ENCODE peak calls at places on chromosome 14, in ten cellular contexts. One of them, this sample, is unnamed.

GRCh38 chr14:85437143-85437542 is 92.8 kb upstream of the FLRT2 start:
- DNase-seq in fibroblast of lung: peak
- DNase-seq in substantia nigra: no peak
- DNase-seq in left ventricle myocardium inferior: no peak
- DNase-seq in heart right ventricle: no peak
- DNase-seq in IMR-90: peak
- DNase-seq in psoas muscle: no peak
- DNase-seq in effector memory CD4-positive, alpha-beta T cell: no peak
- DNase-seq in HCT116: no peak
- DNase-seq in right atrium auricular region: no peak
- DNase-seq in this sample: no peak

GRCh38 chr14:56474419-56475022 is 105.1 kb upstream of the TMEM260 start:
- DNase-seq in fibroblast of lung: peak
- DNase-seq in substantia nigra: no peak
- DNase-seq in left ventricle myocardium inferior: no peak
- DNase-seq in heart right ventricle: no peak
- DNase-seq in IMR-90: peak
- DNase-seq in psoas muscle: no peak
- DNase-seq in effector memory CD4-positive, alpha-beta T cell: no peak
- DNase-seq in HCT116: peak
- DNase-seq in right atrium auricular region: no peak
- DNase-seq in this sample: no peak

GRCh38 chr14:57382283-57382682 is 8.1 kb upstream of the NAA30 start:
- DNase-seq in fibroblast of lung: peak
- DNase-seq in substantia nigra: no peak
- DNase-seq in left ventricle myocardium inferior: no peak
- DNase-seq in heart right ventricle: no peak
- DNase-seq in IMR-90: peak
- DNase-seq in psoas muscle: no peak
- DNase-seq in effector memory CD4-positive, alpha-beta T cell: no peak
- DNase-seq in HCT116: no peak
- DNase-seq in right atrium auricular region: no peak
- DNase-seq in this sample: no peak

GRCh38 chr14:75522224-75522764 is at the start of gene BATF:
- DNase-seq in fibroblast of lung: no peak
- DNase-seq in substantia nigra: peak
- DNase-seq in left ventricle myocardium inferior: no peak
- DNase-seq in heart right ventricle: no peak
- DNase-seq in IMR-90: no peak
- DNase-seq in psoas muscle: no peak
- DNase-seq in effector memory CD4-positive, alpha-beta T cell: peak
- DNase-seq in HCT116: no peak
- DNase-seq in right atrium auricular region: no peak
- DNase-seq in this sample: peak

GRCh38 chr14:79016828-79017505 is 846.8 kb downstream of the NRXN3 start:
- DNase-seq in fibroblast of lung: peak
- DNase-seq in substantia nigra: no peak
- DNase-seq in left ventricle myocardium inferior: no peak
- DNase-seq in heart right ventricle: no peak
- DNase-seq in IMR-90: peak
- DNase-seq in psoas muscle: no peak
- DNase-seq in effector memory CD4-positive, alpha-beta T cell: no peak
- DNase-seq in HCT116: no peak
- DNase-seq in right atrium auricular region: no peak
- DNase-seq in this sample: no peak

GRCh38 chr14:65976771-65977170 is 509.4 kb upstream of the CCDC196 start:
- DNase-seq in fibroblast of lung: peak
- DNase-seq in substantia nigra: no peak
- DNase-seq in left ventricle myocardium inferior: no peak
- DNase-seq in heart right ventricle: no peak
- DNase-seq in IMR-90: no peak
- DNase-seq in psoas muscle: no peak
- DNase-seq in effector memory CD4-positive, alpha-beta T cell: no peak
- DNase-seq in HCT116: no peak
- DNase-seq in right atrium auricular region: no peak
- DNase-seq in this sample: no peak

GRCh38 chr14:32512813-32513212 is 183.7 kb downstream of the AKAP6 start:
- DNase-seq in fibroblast of lung: no peak
- DNase-seq in substantia nigra: no peak
- DNase-seq in left ventricle myocardium inferior: no peak
- DNase-seq in heart right ventricle: no peak
- DNase-seq in IMR-90: no peak
- DNase-seq in psoas muscle: no peak
- DNase-seq in effector memory CD4-positive, alpha-beta T cell: no peak
- DNase-seq in HCT116: no peak
- DNase-seq in right atrium auricular region: no peak
- DNase-seq in this sample: no peak

GRCh38 chr14:57617510-57617909 is 123.9 kb upstream of the CCDC198 start:
- DNase-seq in fibroblast of lung: no peak
- DNase-seq in substantia nigra: no peak
- DNase-seq in left ventricle myocardium inferior: no peak
- DNase-seq in heart right ventricle: no peak
- DNase-seq in IMR-90: no peak
- DNase-seq in psoas muscle: no peak
- DNase-seq in effector memory CD4-positive, alpha-beta T cell: no peak
- DNase-seq in HCT116: no peak
- DNase-seq in right atrium auricular region: no peak
- DNase-seq in this sample: no peak

GRCh38 chr14:68253878-68254528 is 434.4 kb downstream of the RAD51B start:
- DNase-seq in fibroblast of lung: no peak
- DNase-seq in substantia nigra: no peak
- DNase-seq in left ventricle myocardium inferior: no peak
- DNase-seq in heart right ventricle: no peak
- DNase-seq in IMR-90: no peak
- DNase-seq in psoas muscle: no peak
- DNase-seq in effector memory CD4-positive, alpha-beta T cell: no peak
- DNase-seq in HCT116: no peak
- DNase-seq in right atrium auricular region: no peak
- DNase-seq in this sample: no peak

GRCh38 chr14:103480595-103480994 is 42.0 kb downstream of the CKB start:
- DNase-seq in fibroblast of lung: no peak
- DNase-seq in substantia nigra: no peak
- DNase-seq in left ventricle myocardium inferior: no peak
- DNase-seq in heart right ventricle: no peak
- DNase-seq in IMR-90: no peak
- DNase-seq in psoas muscle: no peak
- DNase-seq in effector memory CD4-positive, alpha-beta T cell: no peak
- DNase-seq in HCT116: no peak
- DNase-seq in right atrium auricular region: no peak
- DNase-seq in this sample: no peak

GRCh38 chr14:76742961-76743360 is 18.3 kb upstream of the VASH1 start:
- DNase-seq in fibroblast of lung: peak
- DNase-seq in substantia nigra: no peak
- DNase-seq in left ventricle myocardium inferior: no peak
- DNase-seq in heart right ventricle: no peak
- DNase-seq in IMR-90: no peak
- DNase-seq in psoas muscle: no peak
- DNase-seq in effector memory CD4-positive, alpha-beta T cell: no peak
- DNase-seq in HCT116: no peak
- DNase-seq in right atrium auricular region: no peak
- DNase-seq in this sample: no peak

GRCh38 chr14:105602799-105603763 is 76.7 kb downstream of the TMEM121 start:
- DNase-seq in fibroblast of lung: no peak
- DNase-seq in substantia nigra: no peak
- DNase-seq in left ventricle myocardium inferior: no peak
- DNase-seq in heart right ventricle: no peak
- DNase-seq in IMR-90: no peak
- DNase-seq in psoas muscle: peak
- DNase-seq in effector memory CD4-positive, alpha-beta T cell: no peak
- DNase-seq in HCT116: no peak
- DNase-seq in right atrium auricular region: peak
- DNase-seq in this sample: peak

GRCh38 chr14:32932921-32933622 is 5.6 kb upstream of the NPAS3 start:
- DNase-seq in fibroblast of lung: no peak
- DNase-seq in substantia nigra: peak
- DNase-seq in left ventricle myocardium inferior: peak
- DNase-seq in heart right ventricle: no peak
- DNase-seq in IMR-90: no peak
- DNase-seq in psoas muscle: peak
- DNase-seq in effector memory CD4-positive, alpha-beta T cell: no peak
- DNase-seq in HCT116: no peak
- DNase-seq in right atrium auricular region: no peak
- DNase-seq in this sample: peak

GRCh38 chr14:20662968-20663731 is 21.2 kb upstream of the RNASE4 start:
- DNase-seq in fibroblast of lung: peak
- DNase-seq in substantia nigra: peak
- DNase-seq in left ventricle myocardium inferior: no peak
- DNase-seq in heart right ventricle: peak
- DNase-seq in IMR-90: peak
- DNase-seq in psoas muscle: peak
- DNase-seq in effector memory CD4-positive, alpha-beta T cell: peak
- DNase-seq in HCT116: peak
- DNase-seq in right atrium auricular region: peak
- DNase-seq in this sample: peak

GRCh38 chr14:38108681-38109080 is 99.0 kb upstream of the SSTR1 start:
- DNase-seq in fibroblast of lung: peak
- DNase-seq in substantia nigra: no peak
- DNase-seq in left ventricle myocardium inferior: no peak
- DNase-seq in heart right ventricle: no peak
- DNase-seq in IMR-90: peak
- DNase-seq in psoas muscle: no peak
- DNase-seq in effector memory CD4-positive, alpha-beta T cell: no peak
- DNase-seq in HCT116: no peak
- DNase-seq in right atrium auricular region: no peak
- DNase-seq in this sample: no peak

GRCh38 chr14:74500417-74501134 is 7.0 kb downstream of the ISCA2 start:
- DNase-seq in fibroblast of lung: no peak
- DNase-seq in substantia nigra: no peak
- DNase-seq in left ventricle myocardium inferior: no peak
- DNase-seq in heart right ventricle: no peak
- DNase-seq in IMR-90: no peak
- DNase-seq in psoas muscle: no peak
- DNase-seq in effector memory CD4-positive, alpha-beta T cell: no peak
- DNase-seq in HCT116: no peak
- DNase-seq in right atrium auricular region: peak
- DNase-seq in this sample: no peak

GRCh38 chr14:66070542-66071319 is 415.4 kb upstream of the CCDC196 start:
- DNase-seq in fibroblast of lung: no peak
- DNase-seq in substantia nigra: peak
- DNase-seq in left ventricle myocardium inferior: peak
- DNase-seq in heart right ventricle: peak
- DNase-seq in IMR-90: no peak
- DNase-seq in psoas muscle: no peak
- DNase-seq in effector memory CD4-positive, alpha-beta T cell: peak
- DNase-seq in HCT116: peak
- DNase-seq in right atrium auricular region: no peak
- DNase-seq in this sample: no peak

GRCh38 chr14:96354246-96354645 is 8.9 kb downstream of the ATG2B start:
- DNase-seq in fibroblast of lung: no peak
- DNase-seq in substantia nigra: no peak
- DNase-seq in left ventricle myocardium inferior: no peak
- DNase-seq in heart right ventricle: no peak
- DNase-seq in IMR-90: no peak
- DNase-seq in psoas muscle: no peak
- DNase-seq in effector memory CD4-positive, alpha-beta T cell: no peak
- DNase-seq in HCT116: no peak
- DNase-seq in right atrium auricular region: no peak
- DNase-seq in this sample: no peak
- H3K27ac ChIP-seq in fibroblast of lung: no peak
- H3K27ac ChIP-seq in substantia nigra: no peak
- H3K27ac ChIP-seq in left ventricle myocardium inferior: no peak
- H3K27ac ChIP-seq in heart right ventricle: no peak
- H3K27ac ChIP-seq in IMR-90: no peak
- H3K27ac ChIP-seq in psoas muscle: no peak
- H3K27ac ChIP-seq in effector memory CD4-positive, alpha-beta T cell: no peak
- H3K27ac ChIP-seq in HCT116: no peak
- H3K27ac ChIP-seq in right atrium auricular region: no peak
- H3K27ac ChIP-seq in this sample: no peak

GRCh38 chr14:30243805-30244204 is 315.2 kb upstream of the G2E3 start:
- DNase-seq in fibroblast of lung: peak
- DNase-seq in substantia nigra: no peak
- DNase-seq in left ventricle myocardium inferior: no peak
- DNase-seq in heart right ventricle: no peak
- DNase-seq in IMR-90: peak
- DNase-seq in psoas muscle: no peak
- DNase-seq in effector memory CD4-positive, alpha-beta T cell: no peak
- DNase-seq in HCT116: no peak
- DNase-seq in right atrium auricular region: no peak
- DNase-seq in this sample: no peak
- H3K27ac ChIP-seq in fibroblast of lung: peak
- H3K27ac ChIP-seq in substantia nigra: no peak
- H3K27ac ChIP-seq in left ventricle myocardium inferior: no peak
- H3K27ac ChIP-seq in heart right ventricle: no peak
- H3K27ac ChIP-seq in IMR-90: no peak
- H3K27ac ChIP-seq in psoas muscle: no peak
- H3K27ac ChIP-seq in effector memory CD4-positive, alpha-beta T cell: no peak
- H3K27ac ChIP-seq in HCT116: no peak
- H3K27ac ChIP-seq in right atrium auricular region: no peak
- H3K27ac ChIP-seq in this sample: no peak

GRCh38 chr14:100427166-100427565 is 104.0 kb downstream of the SLC25A47 start:
- DNase-seq in fibroblast of lung: no peak
- DNase-seq in substantia nigra: no peak
- DNase-seq in left ventricle myocardium inferior: no peak
- DNase-seq in heart right ventricle: no peak
- DNase-seq in IMR-90: no peak
- DNase-seq in psoas muscle: no peak
- DNase-seq in effector memory CD4-positive, alpha-beta T cell: no peak
- DNase-seq in HCT116: no peak
- DNase-seq in right atrium auricular region: no peak
- DNase-seq in this sample: no peak

GRCh38 chr14:100424504-100425453 is 101.6 kb downstream of the SLC25A47 start:
- DNase-seq in fibroblast of lung: no peak
- DNase-seq in substantia nigra: no peak
- DNase-seq in left ventricle myocardium inferior: no peak
- DNase-seq in heart right ventricle: no peak
- DNase-seq in IMR-90: no peak
- DNase-seq in psoas muscle: no peak
- DNase-seq in effector memory CD4-positive, alpha-beta T cell: no peak
- DNase-seq in HCT116: no peak
- DNase-seq in right atrium auricular region: no peak
- DNase-seq in this sample: no peak

GRCh38 chr14:100426331-100426730 is 103.2 kb downstream of the SLC25A47 start:
- DNase-seq in fibroblast of lung: no peak
- DNase-seq in substantia nigra: no peak
- DNase-seq in left ventricle myocardium inferior: no peak
- DNase-seq in heart right ventricle: no peak
- DNase-seq in IMR-90: no peak
- DNase-seq in psoas muscle: no peak
- DNase-seq in effector memory CD4-positive, alpha-beta T cell: no peak
- DNase-seq in HCT116: no peak
- DNase-seq in right atrium auricular region: no peak
- DNase-seq in this sample: no peak

GRCh38 chr14:100423421-100424010 is 100.4 kb downstream of the SLC25A47 start:
- DNase-seq in fibroblast of lung: no peak
- DNase-seq in substantia nigra: no peak
- DNase-seq in left ventricle myocardium inferior: no peak
- DNase-seq in heart right ventricle: no peak
- DNase-seq in IMR-90: no peak
- DNase-seq in psoas muscle: no peak
- DNase-seq in effector memory CD4-positive, alpha-beta T cell: no peak
- DNase-seq in HCT116: no peak
- DNase-seq in right atrium auricular region: no peak
- DNase-seq in this sample: no peak

GRCh38 chr14:100425454-100425814 is 102.3 kb downstream of the SLC25A47 start:
- DNase-seq in fibroblast of lung: no peak
- DNase-seq in substantia nigra: no peak
- DNase-seq in left ventricle myocardium inferior: no peak
- DNase-seq in heart right ventricle: no peak
- DNase-seq in IMR-90: no peak
- DNase-seq in psoas muscle: no peak
- DNase-seq in effector memory CD4-positive, alpha-beta T cell: no peak
- DNase-seq in HCT116: no peak
- DNase-seq in right atrium auricular region: no peak
- DNase-seq in this sample: no peak
- H3K27ac ChIP-seq in fibroblast of lung: no peak
- H3K27ac ChIP-seq in substantia nigra: no peak
- H3K27ac ChIP-seq in left ventricle myocardium inferior: no peak
- H3K27ac ChIP-seq in heart right ventricle: no peak
- H3K27ac ChIP-seq in IMR-90: no peak
- H3K27ac ChIP-seq in psoas muscle: no peak
- H3K27ac ChIP-seq in effector memory CD4-positive, alpha-beta T cell: no peak
- H3K27ac ChIP-seq in HCT116: no peak
- H3K27ac ChIP-seq in right atrium auricular region: no peak
- H3K27ac ChIP-seq in this sample: no peak

GRCh38 chr14:60803871-60804270 is 69.3 kb downstream of the MNAT1 start:
- DNase-seq in fibroblast of lung: no peak
- DNase-seq in substantia nigra: no peak
- DNase-seq in left ventricle myocardium inferior: no peak
- DNase-seq in heart right ventricle: no peak
- DNase-seq in IMR-90: no peak
- DNase-seq in psoas muscle: no peak
- DNase-seq in effector memory CD4-positive, alpha-beta T cell: no peak
- DNase-seq in HCT116: no peak
- DNase-seq in right atrium auricular region: no peak
- DNase-seq in this sample: no peak
- H3K27ac ChIP-seq in fibroblast of lung: no peak
- H3K27ac ChIP-seq in substantia nigra: no peak
- H3K27ac ChIP-seq in left ventricle myocardium inferior: no peak
- H3K27ac ChIP-seq in heart right ventricle: no peak
- H3K27ac ChIP-seq in IMR-90: no peak
- H3K27ac ChIP-seq in psoas muscle: no peak
- H3K27ac ChIP-seq in effector memory CD4-positive, alpha-beta T cell: no peak
- H3K27ac ChIP-seq in HCT116: no peak
- H3K27ac ChIP-seq in right atrium auricular region: no peak
- H3K27ac ChIP-seq in this sample: no peak